ENCODE peak calls at places on chromosomes 5 and 9, in six cellular contexts. M is cardiac muscle cell, L is mammary epithelial cell, T is ascending aorta, A is HFF-Myc, P is IMR-90. J is an unnamed sample.
A peak's percentile ranks its signal among the peaks of the same experiment; 100 is the strongest.

GRCh38 chr9:136857606-136858412 is 5.7 kb downstream of the MAMDC4 start:
- DNase-seq in M (no peak), A (no peak), L (no peak), T (no peak), P (no peak), J (no peak)

GRCh38 chr9:127603226-127603625 is 8.9 kb upstream of the STXBP1 start:
- DNase-seq in M (no peak), L (no peak), P (no peak), T (no peak), A (no peak), J (no peak)

GRCh38 chr5:79168031-79168430 is 56.4 kb downstream of the BHMT start:
- DNase-seq in P (no peak), A (no peak), M (no peak), L (no peak), T (no peak), J (no peak)

GRCh38 chr9:20683351-20684034 is 566 bp upstream of the FOCAD start:
- DNase-seq in L (peak; percentile 16), A (no peak), M (peak; percentile 1), P (peak; percentile 70), T (peak; percentile 56), J (no peak)

GRCh38 chr5:179404321-179405053 is 59.2 kb upstream of the ADAMTS2 start:
- DNase-seq in A (no peak), P (peak; percentile 42), L (no peak), T (no peak), M (peak; percentile 22), J (no peak)

GRCh38 chr9:33139421-33140228 is 27.5 kb downstream of the B4GALT1 start:
- DNase-seq in P (peak; percentile 96), L (no peak), A (peak; percentile 72), M (peak; percentile 40), T (no peak), J (no peak)

GRCh38 chr5:143922718-143923117 is 110.8 kb downstream of the HMHB1 start:
- DNase-seq in M (no peak), A (no peak), L (peak; percentile 50), P (peak; percentile 65), T (no peak), J (no peak)

GRCh38 chr5:17182494-17182893 is 34.9 kb upstream of the BASP1 start:
- DNase-seq in A (no peak), P (peak; percentile 71), L (peak; percentile 85), M (no peak), T (no peak), J (no peak)

GRCh38 chr9:20495133-20495532 is 127.2 kb downstream of the MLLT3 start:
- DNase-seq in A (no peak), T (no peak), M (no peak), L (no peak), P (no peak), J (no peak)

GRCh38 chr9:3138236-3139229 is 294.6 kb upstream of the PUM3 start:
- DNase-seq in L (no peak), P (no peak), M (no peak), T (no peak), A (no peak), J (no peak)

GRCh38 chr5:124132843-124133242 is 613.6 kb downstream of the ZNF608 start:
- DNase-seq in A (no peak), T (no peak), L (peak; percentile 90), P (no peak), M (no peak), J (no peak)

GRCh38 chr9:97636903-97637302 is 3.3 kb downstream of the NCBP1 start:
- DNase-seq in P (no peak), L (no peak), A (no peak), T (no peak), M (no peak), J (no peak)

GRCh38 chr9:6144947-6145346 is 70.7 kb upstream of the IL33 start:
- DNase-seq in L (no peak), T (no peak), M (no peak), P (no peak), A (no peak), J (no peak)

GRCh38 chr9:118276784-118277183 is 572.6 kb downstream of the TLR4 start:
- DNase-seq in T (no peak), A (no peak), L (no peak), M (no peak), P (no peak), J (no peak)

GRCh38 chr5:157561105-157561504 is 14.5 kb downstream of the ADAM19 start:
- DNase-seq in P (no peak), T (no peak), L (no peak), A (no peak), M (no peak), J (no peak)

GRCh38 chr5:135028791-135029467 is 5.1 kb downstream of the PITX1 start:
- DNase-seq in M (no peak), L (no peak), T (no peak), P (no peak), A (no peak), J (no peak)

GRCh38 chr5:95863383-95863757 is 40.8 kb upstream of the GLRX start:
- DNase-seq in P (peak; percentile 62), L (no peak), M (no peak), T (peak; percentile 59), A (no peak), J (no peak)

GRCh38 chr5:35665066-35665465 is 47.4 kb downstream of the SPEF2 start:
- DNase-seq in M (no peak), A (no peak), L (no peak), T (no peak), P (no peak), J (no peak)

GRCh38 chr5:76819851-76820280 is 1.0 kb downstream of the F2RL1 start:
- DNase-seq in A (no peak), M (no peak), L (no peak), P (no peak), T (no peak), J (no peak)

GRCh38 chr5:132309679-132310078 is 15.5 kb downstream of the SLC22A4 start:
- DNase-seq in M (no peak), A (no peak), P (no peak), L (no peak), T (no peak), J (no peak)

GRCh38 chr9:114900937-114901802 is 29.2 kb downstream of the TNFSF8 start:
- DNase-seq in A (no peak), P (peak; percentile 91), T (no peak), L (peak; percentile 64), M (no peak), J (no peak)

GRCh38 chr9:133051966-133052539 is 9.7 kb upstream of the CEL start:
- DNase-seq in A (no peak), T (no peak), L (no peak), P (no peak), M (no peak), J (no peak)

GRCh38 chr5:60339691-60340191 is 360.2 kb downstream of the DEPDC1B start:
- DNase-seq in T (no peak), P (no peak), M (no peak), L (no peak), A (no peak), J (no peak)

GRCh38 chr5:392431-392988 is 50.5 kb upstream of the EXOC3 start:
- DNase-seq in M (no peak), T (no peak), L (peak; percentile 48), A (no peak), P (peak; percentile 58), J (peak; percentile 90)

GRCh38 chr5:143641549-143641955 is 170.4 kb upstream of the HMHB1 start:
- DNase-seq in P (peak; percentile 82), T (no peak), L (no peak), A (peak; percentile 21), M (no peak), J (peak; percentile 24)

GRCh38 chr9:126373241-126373640 is 46.6 kb downstream of the MVB12B start:
- DNase-seq in T (no peak), P (peak; percentile 53), A (no peak), M (no peak), L (peak; percentile 69), J (no peak)

GRCh38 chr5:95823738-95824609 is 1.4 kb upstream of the GLRX start:
- DNase-seq in A (peak; percentile 91), T (no peak), P (peak; percentile 97), L (no peak), M (no peak), J (no peak)

DNA sequence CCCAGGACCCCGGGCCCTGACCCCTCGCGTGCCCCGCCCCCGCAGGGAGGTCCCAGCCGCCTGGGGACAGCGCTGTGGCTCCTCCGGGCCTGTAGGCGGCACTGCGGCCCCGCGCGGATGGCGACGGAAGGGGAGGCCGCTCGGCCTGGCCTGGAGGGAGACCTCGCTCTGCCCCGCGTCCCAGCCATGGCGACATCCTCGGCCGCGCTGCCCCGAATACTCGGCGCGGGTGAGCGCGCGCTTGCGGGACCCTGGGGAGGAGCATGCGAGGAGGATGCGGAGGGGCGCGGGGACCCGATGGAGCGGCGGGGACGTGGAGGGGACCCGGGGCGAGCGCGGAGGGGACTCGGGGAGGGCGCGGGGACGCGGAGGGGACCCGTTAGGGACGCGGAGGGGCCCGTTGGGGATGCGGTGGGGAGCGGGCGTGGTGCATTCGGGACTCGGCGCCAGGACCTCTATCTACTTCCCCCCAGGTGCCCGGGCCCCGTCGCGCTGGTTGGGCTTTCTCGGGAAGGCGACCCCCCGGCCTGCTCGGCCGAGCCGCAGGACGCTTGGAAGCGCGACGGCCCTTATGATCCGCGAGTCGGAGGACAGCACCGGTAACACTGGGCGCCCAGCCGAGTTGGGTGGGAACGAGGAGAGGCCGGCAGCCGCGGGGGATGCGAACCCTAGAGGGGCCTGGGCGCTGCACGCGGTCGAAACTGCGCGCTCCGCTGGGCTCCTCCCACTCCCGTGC is at the start of gene MRPS2:
- DNase-seq in M (peak; percentile 96), L (peak; percentile 81), P (peak; percentile 81), T (peak; percentile 38), A (peak; percentile 57), J (peak; percentile 38)
- H3K4me3 ChIP-seq in M (peak within 1 kb of the TSS; percentile 69), L (peak within 1 kb of the TSS; percentile 92), P (peak within 1 kb of the TSS; percentile 89), T (peak within 1 kb of the TSS; percentile 75), A (peak within 1 kb of the TSS; percentile 84), J (peak within 1 kb of the TSS; percentile 81)

DNA sequence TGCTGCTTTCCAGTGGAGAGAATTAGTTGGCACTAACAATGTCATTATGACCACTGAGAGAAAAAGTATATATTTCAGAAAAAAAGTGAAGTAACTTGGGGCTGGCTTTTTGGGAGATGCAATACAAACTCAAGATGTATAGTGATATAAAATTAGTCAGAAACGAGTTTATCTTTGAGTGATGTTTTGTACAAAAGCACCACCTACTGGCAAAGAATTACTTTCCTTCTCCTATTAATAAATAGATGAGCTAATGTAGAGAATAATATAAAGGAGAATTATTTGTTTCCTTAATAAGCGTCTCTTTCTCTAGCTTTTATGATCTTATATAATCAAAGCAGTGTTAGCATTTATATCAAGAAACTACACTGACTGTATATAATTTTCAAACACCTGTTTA is 158.8 kb downstream of the MEF2C start:
- DNase-seq in M (no peak), P (peak; percentile 29), T (no peak), L (peak; percentile 18), A (no peak), J (no peak)
- TF ChIP-seq CTCF in M (peak; percentile 33), P (peak; percentile 52), T (no peak), L (peak; percentile 35), A (peak; percentile 4), J (no peak)

DNA sequence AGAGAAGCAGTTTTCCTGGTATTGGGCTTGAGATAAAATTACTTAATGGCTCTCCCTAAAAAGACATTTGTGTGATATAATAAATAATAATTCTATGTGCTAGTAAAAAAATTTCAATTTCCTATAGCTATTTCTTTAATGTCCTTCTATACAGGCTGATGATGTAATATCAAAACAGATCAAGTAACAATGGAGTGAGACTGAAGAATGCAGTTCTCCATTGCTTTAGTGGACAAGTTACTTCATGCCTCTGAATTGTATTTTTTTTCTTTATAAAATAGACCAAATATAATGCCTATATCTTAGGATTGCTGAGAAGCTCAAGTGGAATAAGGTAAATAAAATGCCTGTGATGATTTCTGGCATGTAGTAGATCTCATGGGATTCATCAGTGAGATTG is 35.6 kb upstream of the NEURL1B start:
- DNase-seq in M (no peak), P (no peak), T (no peak), L (no peak), A (no peak), J (no peak)
- H3K4me3 ChIP-seq in M (no peak overlapping the region), P (no peak overlapping the region), T (no peak overlapping the region), L (no peak overlapping the region), A (no peak overlapping the region), J (no peak overlapping the region)

GRCh38 chr5:136805466-136805865 is 440.1 kb upstream of the TRPC7 start:
- DNase-seq in T (no peak), P (no peak), M (no peak), L (no peak), A (no peak), J (no peak)
- TF ChIP-seq CTCF in T (no peak), P (no peak), M (no peak), L (peak; percentile 36), A (no peak), J (peak; percentile 29)

J was measured in GM12864.